ENCODE peak calls at places on chromosomes 11 and 22, in five cellular contexts. S is NCI-H2029, M is LHCN-M2, F is NAMALWA, Z is NCI-H1930. P is an unnamed sample.

GRCh38 chr11:15493066-15493465 is 378.3 kb downstream of the INSC start:
- DNase-seq in S (no peak), F (no peak), M (peak), Z (no peak), P (no peak)

GRCh38 chr11:64037027-64037633 is 1.4 kb downstream of the FLRT1 start:
- DNase-seq in Z (no peak), F (no peak), S (no peak), M (no peak), P (no peak)

GRCh38 chr22:38474003-38474607 is 6.2 kb downstream of the KDELR3 start:
- DNase-seq in S (no peak), Z (no peak), F (no peak), M (no peak), P (no peak)

GRCh38 chr11:686451-687243 is 8.4 kb downstream of the DEAF1 start:
- DNase-seq in S (no peak), Z (no peak), F (no peak), M (no peak), P (no peak)

GRCh38 chr11:119933584-119933983 is 204.3 kb downstream of the TRIM29 start:
- DNase-seq in S (no peak), Z (no peak), F (no peak), M (no peak), P (no peak)

GRCh38 chr11:1440066-1440465 is 46.5 kb downstream of the MOB2 start:
- DNase-seq in S (no peak), M (no peak), Z (no peak), F (no peak), P (no peak)

GRCh38 chr11:20156280-20156875 is 3.9 kb downstream of the DBX1 start:
- DNase-seq in S (peak), Z (no peak), M (no peak), F (no peak), P (no peak)

GRCh38 chr11:122215244-122215992 is 99.4 kb upstream of the BLID start:
- DNase-seq in S (peak), Z (no peak), F (peak), M (peak), P (peak)

GRCh38 chr11:68977781-68978625 is 2.8 kb downstream of the MRGPRD start:
- DNase-seq in M (no peak), Z (no peak), S (no peak), F (no peak), P (no peak)

GRCh38 chr11:57274904-57275498 is 38.0 kb upstream of the APLNR start:
- DNase-seq in S (no peak), Z (no peak), F (no peak), M (no peak), P (no peak)

GRCh38 chr11:80898910-80899309 is 1458.1 kb upstream of the TENM4 start:
- DNase-seq in S (no peak), Z (no peak), F (no peak), M (no peak), P (no peak)

GRCh38 chr11:44258190-44258489 is 51.8 kb downstream of the ALX4 start:
- DNase-seq in Z (no peak), M (peak), F (no peak), S (no peak), P (no peak)

GRCh38 chr22:48993655-48994054 is 834.0 kb downstream of the BRD1 start:
- DNase-seq in F (no peak), M (no peak), S (no peak), Z (no peak), P (no peak)

GRCh38 chr22:43217285-43218030 is 30.5 kb upstream of the TTLL12 start:
- DNase-seq in M (no peak), S (no peak), F (no peak), Z (no peak), P (no peak)

GRCh38 chr11:130652671-130653335 is 204.4 kb downstream of the ADAMTS15 start:
- DNase-seq in F (peak), M (peak), S (no peak), Z (no peak), P (no peak)

GRCh38 chr11:115134886-115135285 is 369.3 kb downstream of the CADM1 start:
- DNase-seq in F (no peak), S (no peak), Z (no peak), M (no peak), P (no peak)

GRCh38 chr11:28491431-28491830 is 383.2 kb downstream of the METTL15 start:
- DNase-seq in Z (no peak), M (peak), F (no peak), S (no peak), P (no peak)

GRCh38 chr22:16594026-16594425 is 1.4 kb upstream of the CCT8L2 start:
- DNase-seq in S (no peak), F (no peak), Z (no peak), M (no peak), P (no peak)

GRCh38 chr11:74367881-74368280 is 30.4 kb downstream of the PGM2L1 start:
- DNase-seq in Z (no peak), M (no peak), S (no peak), F (no peak), P (no peak)

GRCh38 chr22:20816559-20816958 is 42.1 kb downstream of the PI4KA start:
- DNase-seq in F (no peak), M (no peak), Z (no peak), S (no peak), P (no peak)

GRCh38 chr11:12474871-12475270 is 97.5 kb downstream of the PARVA start:
- DNase-seq in S (no peak), M (no peak), Z (no peak), F (no peak), P (no peak)

GRCh38 chr11:26621147-26621546 is 49.1 kb upstream of the MUC15 start:
- DNase-seq in F (no peak), Z (no peak), S (no peak), M (peak), P (no peak)

GRCh38 chr11:85784907-85785306 is 26.0 kb downstream of the SYTL2 start:
- DNase-seq in M (no peak), S (no peak), Z (no peak), F (no peak), P (no peak)

GRCh38 chr22:42277988-42278776 is 7.7 kb upstream of the TCF20 start:
- DNase-seq in F (no peak), M (peak), Z (no peak), S (no peak), P (no peak)

GRCh38 chr11:129595043-129595962 is 219.7 kb downstream of the BARX2 start:
- DNase-seq in Z (no peak), M (no peak), F (no peak), S (no peak), P (no peak)

GRCh38 chr11:116207349-116207748 is 565.4 kb downstream of the BUD13 start:
- DNase-seq in Z (no peak), F (no peak), M (no peak), S (no peak), P (no peak)

GRCh38 chr11:2209370-2209801 is 37.8 kb upstream of the TH start:
- DNase-seq in Z (no peak), S (no peak), M (no peak), F (no peak), P (no peak)

GRCh38 chr11:27392715-27393114 is 29.7 kb upstream of the CCDC34 start:
- DNase-seq in M (peak), S (no peak), Z (no peak), F (no peak), P (peak)

GRCh38 chr22:38817196-38817595 is 23.3 kb upstream of the DNAL4 start:
- DNase-seq in S (no peak), M (no peak), F (no peak), Z (no peak), P (no peak)

GRCh38 chr22:42338502-42338901 is 68.0 kb upstream of the TCF20 start:
- DNase-seq in F (no peak), S (no peak), M (no peak), Z (no peak), P (no peak)

GRCh38 chr11:70633610-70634009 is 235.3 kb downstream of the CTTN start:
- DNase-seq in F (no peak), Z (no peak), M (no peak), S (no peak), P (no peak)

GRCh38 chr11:77505956-77506355 is 32.1 kb upstream of the PAK1 start:
- DNase-seq in Z (no peak), F (no peak), M (no peak), S (no peak), P (no peak)

GRCh38 chr11:107249054-107249453 is 208.6 kb downstream of the CWF19L2 start:
- DNase-seq in F (no peak), M (no peak), Z (no peak), S (no peak), P (no peak)

GRCh38 chr22:22785316-22786065 is 102.1 kb upstream of the IGLL5 start:
- DNase-seq in M (no peak), Z (no peak), F (no peak), S (no peak), P (no peak)

GRCh38 chr22:36377022-36377631 is 10.6 kb downstream of the MYH9 start:
- DNase-seq in M (no peak), S (no peak), Z (no peak), F (peak), P (no peak)

GRCh38 chr22:43446037-43446803 is 34.4 kb downstream of the MPPED1 start:
- DNase-seq in S (peak), F (no peak), M (no peak), Z (no peak), P (no peak)

GRCh38 chr11:18632841-18633240 is 1.3 kb downstream of the SPTY2D1 start:
- DNase-seq in S (no peak), M (no peak), Z (no peak), F (no peak), P (no peak)

GRCh38 chr22:29205598-29206371 is at the start of gene EMID1:
- DNase-seq in M (no peak), S (peak), Z (peak), F (no peak), P (peak)

P was measured in neuronal stem cell.